ENCODE peak calls at places on chromosome 5, in eight cellular contexts. W is iPS DF 19.7; K is NCI-H1436; U is PC-3; V is neuronal stem cell; G is CD8-positive, alpha-beta memory T cell; N is T-cell; L is GM03348. O is an unnamed sample.

GRCh38 chr5:150124596-150124995 is 31.0 kb downstream of the PDGFRB start:
- DNase-seq in W (no peak), K (no peak), U (no peak), V (no peak), G (no peak), N (no peak), L (no peak), O (no peak)

GRCh38 chr5:65961644-65962043 is 35.3 kb downstream of the ERBIN start:
- DNase-seq in W (no peak), K (no peak), U (peak; percentile 8), V (no peak), G (no peak), N (no peak), L (peak; percentile 27), O (no peak)

GRCh38 chr5:93677344-93678021 is 63.9 kb downstream of the POU5F2 start:
- DNase-seq in W (peak; percentile 23), K (peak; percentile 24), U (peak; percentile 82), V (peak; percentile 67), G (no peak), N (no peak), L (peak; percentile 76), O (peak; percentile 64)

GRCh38 chr5:72625369-72625768 is 118.2 kb upstream of the ZNF366 start:
- DNase-seq in W (no peak), K (no peak), U (no peak), V (no peak), G (no peak), N (no peak), L (no peak), O (no peak)

GRCh38 chr5:90802695-90803317 is 244.2 kb downstream of the ADGRV1 start:
- DNase-seq in W (peak; percentile 23), K (peak; percentile 27), U (peak; percentile 82), V (peak; percentile 12), G (no peak), N (no peak), L (peak; percentile 59), O (peak; percentile 7)

GRCh38 chr5:87210743-87211142 is 56.9 kb upstream of the RASA1 start:
- DNase-seq in W (no peak), K (no peak), U (peak; percentile 97), V (no peak), G (no peak), N (no peak), L (no peak), O (peak; percentile 34)

GRCh38 chr5:154784856-154785255 is 29.7 kb downstream of the LARP1 start:
- DNase-seq in W (no peak), K (no peak), U (no peak), V (no peak), G (no peak), N (no peak), L (no peak), O (no peak)

GRCh38 chr5:176775409-176775808 is 35.0 kb upstream of the UNC5A start:
- DNase-seq in W (no peak), K (no peak), U (peak; percentile 36), V (no peak), G (no peak), N (no peak), L (no peak), O (no peak)